ENCODE peak calls at places on chromosomes 5 and 9, in four cellular contexts. V is H1, Z is K562, H is HepG2. N is an unnamed sample.

GRCh38 chr9:38422555-38423245 is 1.6 kb downstream of the IGFBPL1 start:
- DNase-seq in V (no peak), Z (no peak), H (no peak), N (no peak)

GRCh38 chr9:87580941-87581438 is 83.3 kb downstream of the DAPK1 start:
- DNase-seq in V (no peak), Z (no peak), H (peak), N (no peak)

GRCh38 chr5:168086104-168086610 is 205.3 kb upstream of the WWC1 start:
- DNase-seq in V (no peak), Z (no peak), H (peak), N (no peak)

GRCh38 chr5:146291421-146292074 is 47.1 kb upstream of the POU4F3 start:
- DNase-seq in V (no peak), Z (peak), H (peak), N (no peak)

GRCh38 chr9:31839273-31839672 is 545.2 kb upstream of the ACO1 start:
- DNase-seq in V (no peak), Z (no peak), H (peak), N (no peak)

GRCh38 chr5:14108170-14108996 is 34.8 kb upstream of the TRIO start:
- DNase-seq in V (peak), Z (peak), H (peak), N (peak)

GRCh38 chr5:160133071-160133917 is 14.0 kb upstream of the PWWP2A start:
- DNase-seq in V (peak), Z (peak), H (no peak), N (peak)

GRCh38 chr9:120612218-120612617 is 32.3 kb upstream of the CDK5RAP2 start:
- DNase-seq in V (no peak), Z (no peak), H (no peak), N (no peak)

GRCh38 chr5:101018299-101018698 is 115.2 kb upstream of the ST8SIA4 start:
- DNase-seq in V (no peak), Z (no peak), H (no peak), N (no peak)

GRCh38 chr9:114911167-114911821 is 19.1 kb downstream of the TNFSF8 start:
- DNase-seq in V (no peak), Z (peak), H (peak), N (no peak)

GRCh38 chr9:13952906-13953305 is 361.0 kb downstream of the NFIB start:
- DNase-seq in V (no peak), Z (no peak), H (no peak), N (no peak)

GRCh38 chr9:88511906-88512305 is 23.1 kb upstream of the NXNL2 start:
- DNase-seq in V (no peak), Z (no peak), H (no peak), N (no peak)

GRCh38 chr5:32909207-32909606 is 198.1 kb downstream of the NPR3 start:
- DNase-seq in V (no peak), Z (no peak), H (no peak), N (no peak)

GRCh38 chr5:77627869-77628674 is 10.4 kb downstream of the OTP start:
- DNase-seq in V (peak), Z (no peak), H (no peak), N (peak)

GRCh38 chr5:392431-392988 is 50.5 kb upstream of the EXOC3 start:
- DNase-seq in V (peak), Z (no peak), H (no peak), N (peak)

GRCh38 chr9:114314256-114314867 is 8.5 kb upstream of the ORM1 start:
- DNase-seq in V (peak), Z (no peak), H (no peak), N (no peak)

GRCh38 chr5:169716287-169716686 is 79.2 kb downstream of the DOCK2 start:
- DNase-seq in V (no peak), Z (no peak), H (no peak), N (no peak)

GRCh38 chr5:163360681-163361080 is 76.7 kb upstream of the CCNG1 start:
- DNase-seq in V (no peak), Z (no peak), H (no peak), N (no peak)

GRCh38 chr9:130461218-130461630 is 16.5 kb downstream of the ASS1 start:
- DNase-seq in V (peak), Z (peak), H (peak), N (peak)

GRCh38 chr5:154117050-154117449 is 73.5 kb upstream of the GALNT10 start:
- DNase-seq in V (no peak), Z (no peak), H (no peak), N (no peak)

GRCh38 chr9:132268725-132269352 is 85.9 kb downstream of the SETX start:
- DNase-seq in V (peak), Z (peak), H (peak), N (peak)

GRCh38 chr5:97877578-97877977 is 694.5 kb upstream of the RIOK2 start:
- DNase-seq in V (no peak), Z (no peak), H (no peak), N (no peak)
- TF ChIP-seq SP1 in V (no peak), Z (no peak), H (no peak), N (no peak)

GRCh38 chr5:111639912-111640311 is 117.1 kb downstream of the NREP start:
- DNase-seq in V (no peak), Z (no peak), H (no peak), N (no peak)

GRCh38 chr5:111635946-111636315 is 121.1 kb downstream of the NREP start:
- DNase-seq in V (no peak), Z (no peak), H (no peak), N (no peak)

GRCh38 chr5:111645303-111645838 is 111.6 kb downstream of the NREP start:
- DNase-seq in V (no peak), Z (no peak), H (no peak), N (no peak)

GRCh38 chr5:111643499-111643898 is 113.5 kb downstream of the NREP start:
- DNase-seq in V (no peak), Z (no peak), H (peak), N (no peak)

DNA sequence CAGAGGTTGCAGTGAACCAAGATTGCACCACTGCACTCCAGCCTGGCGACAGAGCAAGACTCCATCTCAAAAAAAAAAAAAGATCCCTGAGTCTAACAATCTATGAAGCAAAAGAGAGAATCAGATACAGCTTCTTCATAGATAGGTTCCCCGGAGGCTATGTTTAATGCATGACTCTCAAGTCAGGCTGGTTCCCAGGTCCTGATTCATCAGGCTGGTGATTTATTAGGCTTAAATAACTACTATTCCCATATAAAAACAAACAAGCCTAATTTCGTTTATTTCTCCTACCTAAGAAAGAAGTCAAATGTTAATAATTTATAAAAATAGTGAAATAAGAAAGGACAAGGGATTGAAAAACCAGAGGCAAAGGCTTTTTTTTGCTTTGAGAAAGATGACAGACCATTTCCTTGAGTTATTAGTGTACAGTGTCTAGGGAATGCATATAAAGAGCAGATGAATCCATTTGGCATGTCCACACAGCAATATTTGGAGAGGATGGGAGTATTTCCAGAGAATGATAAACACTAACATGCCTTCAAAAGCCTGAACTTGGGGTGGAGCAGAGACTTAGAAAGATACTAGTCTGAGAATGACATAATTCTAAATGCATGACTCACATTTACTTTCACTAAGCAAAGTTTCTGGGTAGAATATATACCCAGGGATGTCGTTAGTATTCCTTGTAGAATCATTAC is 115.3 kb downstream of the NREP start:
- DNase-seq in V (no peak), Z (no peak), H (no peak), N (no peak)
- TF ChIP-seq JUN in V (no peak), Z (no peak), H (no peak), N (no peak)

DNA sequence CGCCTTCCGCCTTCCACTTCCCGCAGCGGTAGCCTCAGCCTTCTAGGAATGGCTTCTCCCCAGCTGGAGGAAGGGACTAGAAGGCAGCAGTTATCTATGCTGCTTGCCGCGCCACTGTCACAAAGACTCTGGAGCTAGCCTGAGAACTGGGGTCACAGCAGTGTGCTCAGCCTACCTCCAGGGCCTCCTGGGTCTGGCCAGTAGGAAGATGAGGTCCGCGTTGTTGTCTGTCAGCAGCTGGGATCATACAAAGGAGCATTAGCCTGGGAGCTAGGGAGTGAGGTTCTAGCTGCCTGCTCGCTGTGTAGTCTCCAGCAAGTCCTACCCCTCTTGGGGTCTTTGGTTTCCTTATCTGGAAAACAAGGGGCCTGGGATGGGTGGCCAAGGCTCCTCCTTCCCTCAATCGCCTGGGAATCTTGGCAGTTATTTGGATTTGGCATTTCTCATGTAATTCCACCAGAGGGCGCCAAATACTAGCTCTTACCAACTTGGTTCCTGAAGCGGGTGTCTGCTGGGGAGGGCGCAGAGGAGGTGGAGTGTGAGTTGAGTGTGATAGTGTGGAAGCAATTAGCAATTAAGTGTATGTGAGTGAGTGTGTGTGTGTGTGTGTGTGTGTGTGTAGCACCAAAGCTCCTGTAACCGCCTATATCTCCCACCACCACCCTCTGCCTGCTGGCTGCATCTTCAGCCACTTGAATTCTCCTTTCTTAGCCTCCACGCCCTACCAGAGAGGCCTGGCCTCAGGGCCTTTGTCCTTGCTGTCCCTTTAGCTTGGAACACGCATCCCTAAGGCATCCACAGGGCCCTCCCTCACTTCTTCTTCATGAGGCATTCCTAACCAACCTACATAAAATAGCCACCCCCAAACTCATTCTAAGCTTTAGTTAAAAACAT is 97.1 kb downstream of the ENTREP1 start:
- DNase-seq in V (peak), Z (peak), H (peak), N (peak)
- TF ChIP-seq SP1 in V (no peak), Z (no peak), H (no peak), N (no peak)

GRCh38 chr9:133703571-133704399 is 34.4 kb downstream of the SARDH start:
- DNase-seq in V (no peak), Z (no peak), H (no peak), N (peak)
- TF ChIP-seq JUN in V (no peak), Z (no peak), H (no peak), N (no peak)

GRCh38 chr5:103624748-103625147 is 62.2 kb upstream of the NUDT12 start:
- DNase-seq in V (no peak), Z (no peak), H (no peak), N (no peak)
- TF ChIP-seq SP1 in V (no peak), Z (no peak), H (no peak), N (no peak)

N was measured in WTC11.